ENCODE peak calls at places on chromosomes 5 and 9, in five cellular contexts. D is HEK293T, T is NCI-H345, V is T-helper 1 cell, M is NAMALWA. J is an unnamed sample.
A peak's percentile ranks its signal among the peaks of the same experiment; 100 is the strongest.

GRCh38 chr9:95284667-95285066 is 32.8 kb downstream of the FANCC start:
- DNase-seq in V (no peak), M (no peak), D (no peak), T (no peak), J (no peak)

GRCh38 chr9:135701067-135701967 is 668 bp upstream of the KCNT1 start:
- DNase-seq in M (no peak), D (peak; percentile 27), V (no peak), T (no peak), J (no peak)

GRCh38 chr9:132197315-132197714 is 35.5 kb downstream of the NTNG2 start:
- DNase-seq in M (no peak), D (no peak), T (no peak), V (no peak), J (no peak)

GRCh38 chr9:93575706-93576295 is 583 bp upstream of the PHF2 start:
- DNase-seq in V (peak; percentile 52), T (no peak), D (peak; percentile 33), M (peak; percentile 46), J (peak; percentile 86)

GRCh38 chr5:182126-182525 is 9.2 kb upstream of the LRRC14B start:
- DNase-seq in T (no peak), D (no peak), V (no peak), M (no peak), J (no peak)

GRCh38 chr5:33321026-33321425 is 119.7 kb upstream of the TARS1 start:
- DNase-seq in D (no peak), V (no peak), M (no peak), T (no peak), J (no peak)

GRCh38 chr5:115624994-115625393 is 842 bp downstream of the TMED7 start:
- DNase-seq in T (no peak), M (peak; percentile 38), D (no peak), V (no peak), J (peak; percentile 14)

GRCh38 chr5:76831108-76831447 is 12.2 kb downstream of the F2RL1 start:
- DNase-seq in V (no peak), D (no peak), T (no peak), M (no peak), J (no peak)

GRCh38 chr9:88390371-88390990 is 2.2 kb downstream of the SPIN1 start:
- DNase-seq in V (no peak), T (no peak), D (no peak), M (no peak), J (no peak)

GRCh38 chr5:146342882-146343865 is 4.5 kb downstream of the POU4F3 start:
- DNase-seq in T (no peak), D (no peak), V (no peak), M (no peak), J (no peak)

GRCh38 chr5:114055810-114056476 is 305.9 kb upstream of the KCNN2 start:
- DNase-seq in T (no peak), M (no peak), V (no peak), D (no peak), J (peak; percentile 2)

GRCh38 chr5:35598707-35599370 is 18.8 kb upstream of the SPEF2 start:
- DNase-seq in M (peak; percentile 31), V (no peak), D (no peak), T (no peak), J (no peak)

GRCh38 chr5:52356311-52356918 is 431.3 kb upstream of the ITGA1 start:
- DNase-seq in V (no peak), D (no peak), T (peak; percentile 67), M (peak; percentile 51), J (peak; percentile 18)

GRCh38 chr9:111197251-111197650 is 132.8 kb downstream of the OR2K2 start:
- DNase-seq in D (no peak), T (no peak), M (no peak), V (no peak), J (no peak)